ENCODE peak calls at places on chromosomes 7 and 10, in seven cellular contexts. One of them, this sample, is unnamed.

GRCh38 chr7:1505731-1506550 is 1.8 kb upstream of the INTS1 start:
- DNase-seq in MM.1S: no peak
- DNase-seq in germinal center: peak
- DNase-seq in T-helper 2 cell: peak
- DNase-seq in NCI-H1092 treated with DMSO at 0.1 percent for 48 hours: peak
- DNase-seq in activated T-helper 1 cell treated with anti-CD3 and anti-CD28 coated beads, Interleukin-2, amount 50 U/mL, for 16 hours: no peak
- DNase-seq in B cell: no peak
- DNase-seq in this sample: no peak

GRCh38 chr7:88169717-88170320 is 50.0 kb downstream of the SRI start:
- DNase-seq in activated T-helper 1 cell treated with anti-CD3 and anti-CD28 coated beads, Interleukin-2, amount 50 U/mL, for 16 hours: no peak
- DNase-seq in NCI-H1092 treated with DMSO at 0.1 percent for 48 hours: peak
- DNase-seq in germinal center: peak
- DNase-seq in B cell: no peak
- DNase-seq in T-helper 2 cell: peak
- DNase-seq in MM.1S: peak
- DNase-seq in this sample: no peak

GRCh38 chr7:47672966-47673365 is 91.1 kb upstream of the TNS3 start:
- DNase-seq in B cell: no peak
- DNase-seq in MM.1S: no peak
- DNase-seq in germinal center: no peak
- DNase-seq in T-helper 2 cell: no peak
- DNase-seq in activated T-helper 1 cell treated with anti-CD3 and anti-CD28 coated beads, Interleukin-2, amount 50 U/mL, for 16 hours: no peak
- DNase-seq in NCI-H1092 treated with DMSO at 0.1 percent for 48 hours: no peak
- DNase-seq in this sample: no peak

GRCh38 chr7:137983308-137984008 is 18.4 kb downstream of the CREB3L2 start:
- DNase-seq in activated T-helper 1 cell treated with anti-CD3 and anti-CD28 coated beads, Interleukin-2, amount 50 U/mL, for 16 hours: no peak
- DNase-seq in NCI-H1092 treated with DMSO at 0.1 percent for 48 hours: no peak
- DNase-seq in T-helper 2 cell: no peak
- DNase-seq in B cell: no peak
- DNase-seq in germinal center: no peak
- DNase-seq in MM.1S: no peak
- DNase-seq in this sample: no peak

GRCh38 chr10:61662794-61663259 is at the start of gene CABCOCO1:
- DNase-seq in MM.1S: no peak
- DNase-seq in activated T-helper 1 cell treated with anti-CD3 and anti-CD28 coated beads, Interleukin-2, amount 50 U/mL, for 16 hours: no peak
- DNase-seq in germinal center: no peak
- DNase-seq in B cell: no peak
- DNase-seq in T-helper 2 cell: no peak
- DNase-seq in NCI-H1092 treated with DMSO at 0.1 percent for 48 hours: peak
- DNase-seq in this sample: peak

GRCh38 chr7:83476501-83476900 is 172.4 kb downstream of the SEMA3E start:
- DNase-seq in NCI-H1092 treated with DMSO at 0.1 percent for 48 hours: peak
- DNase-seq in T-helper 2 cell: no peak
- DNase-seq in germinal center: no peak
- DNase-seq in activated T-helper 1 cell treated with anti-CD3 and anti-CD28 coated beads, Interleukin-2, amount 50 U/mL, for 16 hours: no peak
- DNase-seq in MM.1S: no peak
- DNase-seq in B cell: no peak
- DNase-seq in this sample: no peak

GRCh38 chr10:64086083-64086772 is 565.0 kb downstream of the REEP3 start:
- DNase-seq in MM.1S: no peak
- DNase-seq in T-helper 2 cell: no peak
- DNase-seq in activated T-helper 1 cell treated with anti-CD3 and anti-CD28 coated beads, Interleukin-2, amount 50 U/mL, for 16 hours: no peak
- DNase-seq in NCI-H1092 treated with DMSO at 0.1 percent for 48 hours: no peak
- DNase-seq in B cell: no peak
- DNase-seq in germinal center: no peak
- DNase-seq in this sample: no peak

GRCh38 chr7:149727541-149728476 is 45.6 kb downstream of the ZNF467 start:
- DNase-seq in activated T-helper 1 cell treated with anti-CD3 and anti-CD28 coated beads, Interleukin-2, amount 50 U/mL, for 16 hours: no peak
- DNase-seq in germinal center: no peak
- DNase-seq in NCI-H1092 treated with DMSO at 0.1 percent for 48 hours: no peak
- DNase-seq in B cell: no peak
- DNase-seq in MM.1S: no peak
- DNase-seq in T-helper 2 cell: no peak
- DNase-seq in this sample: no peak

GRCh38 chr7:100867040-100867795 is at the start of gene TRIP6:
- DNase-seq in T-helper 2 cell: peak
- DNase-seq in MM.1S: no peak
- DNase-seq in B cell: peak
- DNase-seq in germinal center: peak
- DNase-seq in NCI-H1092 treated with DMSO at 0.1 percent for 48 hours: no peak
- DNase-seq in activated T-helper 1 cell treated with anti-CD3 and anti-CD28 coated beads, Interleukin-2, amount 50 U/mL, for 16 hours: no peak
- DNase-seq in this sample: peak

GRCh38 chr10:107914450-107915276 is 750.2 kb upstream of the SORCS1 start:
- DNase-seq in activated T-helper 1 cell treated with anti-CD3 and anti-CD28 coated beads, Interleukin-2, amount 50 U/mL, for 16 hours: no peak
- DNase-seq in germinal center: no peak
- DNase-seq in MM.1S: no peak
- DNase-seq in T-helper 2 cell: no peak
- DNase-seq in NCI-H1092 treated with DMSO at 0.1 percent for 48 hours: no peak
- DNase-seq in B cell: peak
- DNase-seq in this sample: peak

GRCh38 chr10:34403512-34403911 is 411.6 kb downstream of the PARD3 start:
- DNase-seq in NCI-H1092 treated with DMSO at 0.1 percent for 48 hours: no peak
- DNase-seq in T-helper 2 cell: no peak
- DNase-seq in activated T-helper 1 cell treated with anti-CD3 and anti-CD28 coated beads, Interleukin-2, amount 50 U/mL, for 16 hours: no peak
- DNase-seq in MM.1S: no peak
- DNase-seq in germinal center: no peak
- DNase-seq in B cell: no peak
- DNase-seq in this sample: no peak

GRCh38 chr7:1914743-1915142 is 244.7 kb downstream of the ELFN1 start:
- DNase-seq in T-helper 2 cell: no peak
- DNase-seq in B cell: no peak
- DNase-seq in germinal center: no peak
- DNase-seq in NCI-H1092 treated with DMSO at 0.1 percent for 48 hours: no peak
- DNase-seq in MM.1S: no peak
- DNase-seq in activated T-helper 1 cell treated with anti-CD3 and anti-CD28 coated beads, Interleukin-2, amount 50 U/mL, for 16 hours: no peak
- DNase-seq in this sample: no peak

GRCh38 chr7:5693529-5693928 is 87.9 kb downstream of the RNF216 start:
- DNase-seq in activated T-helper 1 cell treated with anti-CD3 and anti-CD28 coated beads, Interleukin-2, amount 50 U/mL, for 16 hours: no peak
- DNase-seq in germinal center: peak
- DNase-seq in T-helper 2 cell: no peak
- DNase-seq in NCI-H1092 treated with DMSO at 0.1 percent for 48 hours: no peak
- DNase-seq in MM.1S: peak
- DNase-seq in B cell: peak
- DNase-seq in this sample: no peak

GRCh38 chr10:80413152-80413996 is 5.0 kb downstream of the PRXL2A start:
- DNase-seq in MM.1S: no peak
- DNase-seq in activated T-helper 1 cell treated with anti-CD3 and anti-CD28 coated beads, Interleukin-2, amount 50 U/mL, for 16 hours: no peak
- DNase-seq in germinal center: no peak
- DNase-seq in B cell: no peak
- DNase-seq in T-helper 2 cell: no peak
- DNase-seq in NCI-H1092 treated with DMSO at 0.1 percent for 48 hours: no peak
- DNase-seq in this sample: no peak

GRCh38 chr7:15839415-15840100 is 153.1 kb upstream of the MEOX2 start:
- DNase-seq in B cell: no peak
- DNase-seq in activated T-helper 1 cell treated with anti-CD3 and anti-CD28 coated beads, Interleukin-2, amount 50 U/mL, for 16 hours: no peak
- DNase-seq in MM.1S: no peak
- DNase-seq in NCI-H1092 treated with DMSO at 0.1 percent for 48 hours: no peak
- DNase-seq in germinal center: no peak
- DNase-seq in T-helper 2 cell: no peak
- DNase-seq in this sample: no peak

GRCh38 chr7:72307566-72307965 is 104.6 kb downstream of the CALN1 start:
- DNase-seq in germinal center: no peak
- DNase-seq in B cell: no peak
- DNase-seq in NCI-H1092 treated with DMSO at 0.1 percent for 48 hours: no peak
- DNase-seq in activated T-helper 1 cell treated with anti-CD3 and anti-CD28 coated beads, Interleukin-2, amount 50 U/mL, for 16 hours: no peak
- DNase-seq in T-helper 2 cell: no peak
- DNase-seq in MM.1S: no peak
- DNase-seq in this sample: no peak

GRCh38 chr7:146902728-146903127 is 786.1 kb downstream of the CNTNAP2 start:
- DNase-seq in germinal center: no peak
- DNase-seq in MM.1S: no peak
- DNase-seq in T-helper 2 cell: no peak
- DNase-seq in activated T-helper 1 cell treated with anti-CD3 and anti-CD28 coated beads, Interleukin-2, amount 50 U/mL, for 16 hours: no peak
- DNase-seq in NCI-H1092 treated with DMSO at 0.1 percent for 48 hours: no peak
- DNase-seq in B cell: no peak
- DNase-seq in this sample: no peak

GRCh38 chr7:48337012-48337621 is 165.9 kb downstream of the ABCA13 start:
- DNase-seq in T-helper 2 cell: no peak
- DNase-seq in germinal center: no peak
- DNase-seq in NCI-H1092 treated with DMSO at 0.1 percent for 48 hours: peak
- DNase-seq in MM.1S: no peak
- DNase-seq in activated T-helper 1 cell treated with anti-CD3 and anti-CD28 coated beads, Interleukin-2, amount 50 U/mL, for 16 hours: no peak
- DNase-seq in B cell: no peak
- DNase-seq in this sample: no peak

GRCh38 chr7:149468208-149468607 is 7.3 kb upstream of the ZNF777 start:
- DNase-seq in B cell: no peak
- DNase-seq in germinal center: no peak
- DNase-seq in T-helper 2 cell: no peak
- DNase-seq in NCI-H1092 treated with DMSO at 0.1 percent for 48 hours: no peak
- DNase-seq in MM.1S: no peak
- DNase-seq in activated T-helper 1 cell treated with anti-CD3 and anti-CD28 coated beads, Interleukin-2, amount 50 U/mL, for 16 hours: no peak
- DNase-seq in this sample: no peak

GRCh38 chr7:38465946-38466345 is 165.2 kb downstream of the AMPH start:
- DNase-seq in T-helper 2 cell: no peak
- DNase-seq in activated T-helper 1 cell treated with anti-CD3 and anti-CD28 coated beads, Interleukin-2, amount 50 U/mL, for 16 hours: no peak
- DNase-seq in NCI-H1092 treated with DMSO at 0.1 percent for 48 hours: no peak
- DNase-seq in germinal center: no peak
- DNase-seq in B cell: no peak
- DNase-seq in MM.1S: no peak
- DNase-seq in this sample: no peak

GRCh38 chr7:50185951-50186697 is 93.1 kb upstream of the ZPBP start:
- DNase-seq in activated T-helper 1 cell treated with anti-CD3 and anti-CD28 coated beads, Interleukin-2, amount 50 U/mL, for 16 hours: no peak
- DNase-seq in germinal center: no peak
- DNase-seq in NCI-H1092 treated with DMSO at 0.1 percent for 48 hours: no peak
- DNase-seq in MM.1S: no peak
- DNase-seq in B cell: no peak
- DNase-seq in T-helper 2 cell: no peak
- DNase-seq in this sample: no peak

GRCh38 chr10:3776796-3777571 is 8.0 kb downstream of the KLF6 start:
- DNase-seq in B cell: no peak
- DNase-seq in NCI-H1092 treated with DMSO at 0.1 percent for 48 hours: no peak
- DNase-seq in MM.1S: no peak
- DNase-seq in germinal center: no peak
- DNase-seq in activated T-helper 1 cell treated with anti-CD3 and anti-CD28 coated beads, Interleukin-2, amount 50 U/mL, for 16 hours: no peak
- DNase-seq in T-helper 2 cell: peak
- DNase-seq in this sample: peak

GRCh38 chr10:1978593-1978992 is 241.3 kb upstream of the ADARB2 start:
- DNase-seq in NCI-H1092 treated with DMSO at 0.1 percent for 48 hours: no peak
- DNase-seq in germinal center: no peak
- DNase-seq in B cell: no peak
- DNase-seq in T-helper 2 cell: no peak
- DNase-seq in MM.1S: no peak
- DNase-seq in activated T-helper 1 cell treated with anti-CD3 and anti-CD28 coated beads, Interleukin-2, amount 50 U/mL, for 16 hours: no peak
- DNase-seq in this sample: no peak

GRCh38 chr10:117537904-117538524 is 4.5 kb upstream of the EMX2 start:
- DNase-seq in activated T-helper 1 cell treated with anti-CD3 and anti-CD28 coated beads, Interleukin-2, amount 50 U/mL, for 16 hours: no peak
- DNase-seq in MM.1S: no peak
- DNase-seq in germinal center: no peak
- DNase-seq in B cell: no peak
- DNase-seq in NCI-H1092 treated with DMSO at 0.1 percent for 48 hours: no peak
- DNase-seq in T-helper 2 cell: peak
- DNase-seq in this sample: no peak

GRCh38 chr7:123865517-123866117 is 20.6 kb downstream of the HYAL4 start:
- DNase-seq in MM.1S: peak
- DNase-seq in NCI-H1092 treated with DMSO at 0.1 percent for 48 hours: peak
- DNase-seq in B cell: no peak
- DNase-seq in germinal center: peak
- DNase-seq in T-helper 2 cell: peak
- DNase-seq in activated T-helper 1 cell treated with anti-CD3 and anti-CD28 coated beads, Interleukin-2, amount 50 U/mL, for 16 hours: no peak
- DNase-seq in this sample: peak

This sample was measured in occipital lobe.